ENCODE peak calls at places on chromosomes 16 and 17, in four cellular contexts. U is activated CD4-positive, alpha-beta T cell treated with anti-CD3 and anti-CD28 coated beads, Interleukin-2, amount 50 U/mL, for 48 hours; C is body of pancreas; Z is fibroblast of pulmonary artery. R is an unnamed sample.
A peak's percentile ranks its signal among the peaks of the same experiment; 100 is the strongest.

GRCh38 chr17:35716897-35717839 is 14.3 kb upstream of the RASL10B start:
- DNase-seq in C (peak; percentile 67), Z (peak; percentile 23), U (no peak), R (no peak)

GRCh38 chr16:3902731-3903130 is 22.2 kb upstream of the CREBBP start:
- DNase-seq in Z (no peak), U (no peak), C (no peak), R (no peak)

GRCh38 chr16:17002557-17002956 is 468.2 kb downstream of the XYLT1 start:
- DNase-seq in U (no peak), C (no peak), Z (no peak), R (no peak)

GRCh38 chr16:13421726-13422125 is 498.2 kb upstream of the ERCC4 start:
- DNase-seq in C (no peak), U (no peak), Z (no peak), R (no peak)

GRCh38 chr16:67561824-67562525 is 351 bp upstream of the CTCF start:
- DNase-seq in C (peak; percentile 97), Z (peak; percentile 97), U (peak; percentile 99), R (peak; percentile 98)

GRCh38 chr17:80901319-80901718 is 90.3 kb upstream of the CHMP6 start:
- DNase-seq in C (peak; percentile 21), Z (peak; percentile 44), U (no peak), R (no peak)

GRCh38 chr17:35531170-35531569 is 6.3 kb downstream of the SLFN12L start:
- DNase-seq in C (no peak), U (no peak), Z (no peak), R (no peak)

GRCh38 chr17:1878419-1879121 is 48.8 kb downstream of the RPA1 start:
- DNase-seq in U (no peak), Z (no peak), C (no peak), R (no peak)

GRCh38 chr16:80029381-80029630 is 428.8 kb upstream of the MAF start:
- DNase-seq in U (no peak), C (no peak), Z (no peak), R (no peak)

GRCh38 chr16:89344314-89344828 is 126.9 kb downstream of the ZNF778 start:
- DNase-seq in C (no peak), U (no peak), Z (no peak), R (peak; percentile 25)

GRCh38 chr17:32136856-32137255 is 5.4 kb upstream of the RHOT1 start:
- DNase-seq in C (no peak), U (no peak), Z (no peak), R (no peak)

GRCh38 chr17:73393962-73394361 is 82.2 kb upstream of the CDC42EP4 start:
- DNase-seq in Z (no peak), U (no peak), C (no peak), R (no peak)

GRCh38 chr17:13919818-13920217 is 149.5 kb upstream of the COX10 start:
- DNase-seq in C (no peak), U (no peak), Z (no peak), R (no peak)

GRCh38 chr17:3992370-3992769 is 28.1 kb upstream of the ATP2A3 start:
- DNase-seq in C (no peak), U (no peak), Z (no peak), R (no peak)

GRCh38 chr16:12758670-12759558 is 44.8 kb downstream of the CPPED1 start:
- DNase-seq in U (no peak), C (no peak), Z (no peak), R (no peak)

GRCh38 chr17:6492892-6493674 is 48.8 kb downstream of the PIMREG start:
- DNase-seq in C (no peak), Z (no peak), U (no peak), R (no peak)

GRCh38 chr17:60110586-60110985 is 31.9 kb upstream of the HEATR6 start:
- DNase-seq in U (no peak), Z (no peak), C (no peak), R (no peak)

GRCh38 chr17:40290629-40291296 is 3.1 kb downstream of the CDC6 start:
- DNase-seq in C (peak; percentile 86), Z (peak; percentile 96), U (no peak), R (no peak)